ENCODE peak calls at places on chromosomes 11 and 22, in nine cellular contexts. S, F, Q, P, M, L, H, K and I are unnamed samples.

GRCh38 chr11:63015521-63016215 is at the start of gene SLC22A8:
- DNase-seq in S (no peak), F (no peak), Q (no peak), P (no peak), M (no peak), L (no peak), H (no peak), K (no peak), I (no peak)

GRCh38 chr11:96014234-96014633 is 90.3 kb upstream of the MTMR2 start:
- DNase-seq in S (no peak), F (no peak), Q (no peak), P (peak; percentile 54), M (peak; percentile 80), L (no peak), H (no peak), K (peak; percentile 81), I (no peak)

GRCh38 chr11:68596231-68596630 is 88.1 kb upstream of the GAL start:
- DNase-seq in S (no peak), F (no peak), Q (no peak), P (no peak), M (no peak), L (no peak), H (no peak), K (no peak), I (no peak)

GRCh38 chr11:102007567-102008437 is 39.4 kb upstream of the CFAP300 start:
- DNase-seq in S (no peak), F (no peak), Q (no peak), P (no peak), M (peak; percentile 96), L (peak; percentile 4), H (peak; percentile 74), K (no peak), I (peak; percentile 70)

GRCh38 chr11:123428221-123428631 is 1.8 kb upstream of the GRAMD1B start:
- DNase-seq in S (no peak), F (no peak), Q (no peak), P (no peak), M (no peak), L (no peak), H (peak; percentile 51), K (no peak), I (no peak)

GRCh38 chr11:64086263-64086938 is 50.7 kb downstream of the FLRT1 start:
- DNase-seq in S (peak; percentile 19), F (peak; percentile 43), Q (peak; percentile 90), P (no peak), M (no peak), L (no peak), H (peak; percentile 2), K (no peak), I (no peak)

GRCh38 chr11:85779956-85780640 is 30.8 kb downstream of the SYTL2 start:
- DNase-seq in S (no peak), F (no peak), Q (no peak), P (no peak), M (peak; percentile 39), L (no peak), H (peak; percentile 78), K (no peak), I (no peak)

GRCh38 chr22:24402460-24403192 is 24.8 kb upstream of the ADORA2A start:
- DNase-seq in S (peak; percentile 83), F (peak; percentile 70), Q (peak; percentile 84), P (no peak), M (peak; percentile 94), L (peak; percentile 60), H (peak; percentile 96), K (peak; percentile 91), I (peak; percentile 79)

GRCh38 chr11:119935341-119935925 is 202.5 kb downstream of the TRIM29 start:
- DNase-seq in S (no peak), F (no peak), Q (no peak), P (no peak), M (no peak), L (no peak), H (no peak), K (no peak), I (no peak)

GRCh38 chr11:863389-864117 is 20.9 kb downstream of the TSPAN4 start:
- DNase-seq in S (no peak), F (no peak), Q (no peak), P (no peak), M (no peak), L (no peak), H (no peak), K (no peak), I (no peak)

GRCh38 chr22:43263645-43264514 is 76.9 kb upstream of the TTLL12 start:
- DNase-seq in S (peak; percentile 42), F (peak; percentile 64), Q (peak; percentile 64), P (peak; percentile 85), M (no peak), L (peak; percentile 15), H (peak; percentile 70), K (peak; percentile 96), I (peak; percentile 20)

GRCh38 chr11:121886005-121886739 is 229.8 kb downstream of the BLID start:
- DNase-seq in S (peak; percentile 41), F (no peak), Q (peak; percentile 66), P (no peak), M (no peak), L (no peak), H (no peak), K (no peak), I (no peak)

GRCh38 chr22:19574247-19574646 is 50.0 kb upstream of the CLDN5 start:
- DNase-seq in S (no peak), F (no peak), Q (no peak), P (no peak), M (no peak), L (no peak), H (no peak), K (no peak), I (no peak)

GRCh38 chr11:126352934-126353801 is 2.3 kb upstream of the ST3GAL4 start:
- DNase-seq in S (no peak), F (no peak), Q (no peak), P (no peak), M (peak; percentile 88), L (no peak), H (no peak), K (peak; percentile 37), I (peak; percentile 43)

GRCh38 chr11:65872555-65873279 is at the start of gene EFEMP2:
- DNase-seq in S (no peak), F (no peak), Q (peak; percentile 72), P (no peak), M (no peak), L (no peak), H (no peak), K (no peak), I (no peak)

GRCh38 chr22:37228106-37229011 is 15.7 kb downstream of the RAC2 start:
- DNase-seq in S (no peak), F (no peak), Q (peak; percentile 53), P (peak; percentile 71), M (peak; percentile 73), L (no peak), H (no peak), K (no peak), I (no peak)

GRCh38 chr11:17008099-17008498 is 6.1 kb downstream of the PLEKHA7 start:
- DNase-seq in S (peak; percentile 83), F (peak; percentile 83), Q (peak; percentile 75), P (no peak), M (no peak), L (no peak), H (no peak), K (no peak), I (no peak)

GRCh38 chr11:20355221-20356219 is 8.0 kb upstream of the HTATIP2 start:
- DNase-seq in S (no peak), F (peak; percentile 43), Q (no peak), P (peak; percentile 22), M (peak; percentile 68), L (no peak), H (peak; percentile 76), K (peak; percentile 60), I (no peak)

GRCh38 chr11:75303544-75304224 is 47.8 kb downstream of the ARRB1 start:
- DNase-seq in S (no peak), F (no peak), Q (peak; percentile 15), P (no peak), M (no peak), L (no peak), H (no peak), K (no peak), I (no peak)

DNA sequence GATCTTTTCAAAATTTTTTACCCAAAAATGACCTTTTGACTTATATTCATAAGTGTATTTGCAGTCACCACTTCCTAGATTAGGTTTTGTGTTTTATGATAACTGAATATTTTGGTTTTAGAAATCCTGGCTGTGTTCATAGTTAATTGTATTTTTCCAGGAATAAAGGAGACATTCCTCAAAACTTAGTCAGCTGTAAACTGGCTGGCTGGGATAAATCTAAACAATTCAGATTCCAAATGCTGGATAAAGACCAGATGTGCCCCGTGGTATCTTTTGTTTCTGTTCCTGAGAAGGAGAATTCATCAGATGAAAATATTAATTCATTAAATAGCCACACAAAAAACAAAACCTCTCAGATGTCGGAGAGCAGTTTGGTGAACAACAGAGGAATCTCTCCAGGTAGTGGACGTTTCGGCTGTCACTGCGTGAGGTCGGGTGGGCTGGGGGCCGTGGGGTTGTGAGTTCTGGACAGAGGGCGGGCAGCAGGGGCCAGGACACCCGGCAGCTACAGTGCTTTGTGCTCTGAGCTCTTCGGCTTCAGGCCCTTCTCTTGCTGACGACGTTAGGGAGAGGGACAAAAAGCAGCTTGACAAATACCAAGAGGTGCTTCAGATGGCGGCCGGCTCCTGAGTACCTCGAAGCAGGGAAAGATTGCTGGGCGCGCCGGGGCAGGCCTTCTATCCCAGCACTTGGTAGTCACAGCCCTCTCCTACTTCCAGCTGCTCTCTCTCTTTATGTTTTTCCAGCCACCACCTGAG is 24.6 kb downstream of the MOV10L1 start:
- DNase-seq in S (no peak), F (no peak), Q (no peak), P (no peak), M (peak; percentile 42), L (peak; percentile 39), H (no peak), K (peak; percentile 49), I (no peak)
- H3K27ac ChIP-seq in S (peak overlapping the region; percentile 43), F (no peak overlapping the region), Q (no peak overlapping the region), P (no peak overlapping the region), M (no peak overlapping the region), L (peak overlapping the region; percentile 84), H (no peak overlapping the region), K (peak overlapping the region; percentile 65), I (no peak overlapping the region)

GRCh38 chr11:125264091-125265022 is 99.8 kb downstream of the PKNOX2 start:
- DNase-seq in S (no peak), F (no peak), Q (no peak), P (no peak), M (no peak), L (no peak), H (no peak), K (no peak), I (no peak)
- H3K27ac ChIP-seq in S (no peak overlapping the region), F (no peak overlapping the region), Q (no peak overlapping the region), P (no peak overlapping the region), M (no peak overlapping the region), L (peak overlapping the region; percentile 99), H (no peak overlapping the region), K (peak overlapping the region; percentile 82), I (no peak overlapping the region)

GRCh38 chr11:67405688-67406339 is 1.9 kb downstream of the TBC1D10C start:
- DNase-seq in S (no peak), F (no peak), Q (no peak), P (no peak), M (no peak), L (no peak), H (no peak), K (no peak), I (no peak)
- H3K27ac ChIP-seq in S (no peak overlapping the region), F (no peak overlapping the region), Q (no peak overlapping the region), P (peak overlapping the region; percentile 75), M (no peak overlapping the region), L (no peak overlapping the region), H (no peak overlapping the region), K (no peak overlapping the region), I (no peak overlapping the region)

DNA sequence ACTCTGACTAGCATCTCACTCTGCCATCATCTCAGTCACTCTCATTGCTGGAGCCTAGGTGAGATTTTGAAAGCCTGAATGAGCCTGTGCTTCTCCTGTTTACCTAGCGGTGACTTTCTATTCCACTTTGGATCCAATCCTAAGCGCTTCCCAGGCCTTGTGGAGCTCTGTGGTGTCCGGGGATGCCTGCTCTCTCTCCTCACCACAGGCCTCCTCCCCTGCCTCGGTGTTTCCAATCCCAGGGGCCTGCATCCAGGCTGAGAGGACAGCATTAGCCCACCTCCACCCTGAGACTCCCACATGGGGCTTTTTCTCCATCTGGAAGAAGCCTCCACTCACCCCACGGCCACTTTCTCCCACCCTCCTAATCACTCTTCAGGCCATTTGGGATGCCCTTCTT is 380.3 kb downstream of the NTM start:
- DNase-seq in S (no peak), F (no peak), Q (no peak), P (no peak), M (no peak), L (no peak), H (no peak), K (no peak), I (no peak)
- H3K27ac ChIP-seq in S (no peak overlapping the region), F (no peak overlapping the region), Q (no peak overlapping the region), P (no peak overlapping the region), M (no peak overlapping the region), L (peak overlapping the region; percentile 21), H (no peak overlapping the region), K (peak overlapping the region; percentile 100), I (no peak overlapping the region)